ENCODE peak calls at places on chromosomes 4 and X, in five cellular contexts. One of them, this sample, is unnamed.
A peak's percentile ranks its signal among the peaks of the same experiment; 100 is the strongest.

GRCh38 chr4:17688011-17688441 is 73.6 kb downstream of the MED28 start:
- DNase-seq in left ventricle myocardium inferior: no peak
- DNase-seq in heart right ventricle: no peak
- DNase-seq in heart left ventricle: no peak
- DNase-seq in DND-41: no peak
- DNase-seq in this sample: no peak

GRCh38 chr4:71855944-71856343 is 72.1 kb upstream of the GC start:
- DNase-seq in left ventricle myocardium inferior: no peak
- DNase-seq in heart right ventricle: no peak
- DNase-seq in heart left ventricle: no peak
- DNase-seq in DND-41: no peak
- DNase-seq in this sample: no peak

GRCh38 chrX:104335765-104336164 is 81.0 kb upstream of the ESX1 start:
- DNase-seq in left ventricle myocardium inferior: no peak
- DNase-seq in heart right ventricle: no peak
- DNase-seq in heart left ventricle: no peak
- DNase-seq in DND-41: no peak
- DNase-seq in this sample: no peak

GRCh38 chrX:1026263-1027015 is 186.0 kb downstream of the CRLF2 start:
- DNase-seq in left ventricle myocardium inferior: no peak
- DNase-seq in heart right ventricle: no peak
- DNase-seq in heart left ventricle: no peak
- DNase-seq in DND-41: no peak
- DNase-seq in this sample: no peak

GRCh38 chr4:150938417-150938816 is 76.7 kb downstream of the LRBA start:
- DNase-seq in left ventricle myocardium inferior: no peak
- DNase-seq in heart right ventricle: no peak
- DNase-seq in heart left ventricle: no peak
- DNase-seq in DND-41: no peak
- DNase-seq in this sample: no peak

GRCh38 chr4:27048350-27049100 is 187.9 kb downstream of the STIM2 start:
- DNase-seq in left ventricle myocardium inferior: no peak
- DNase-seq in heart right ventricle: no peak
- DNase-seq in heart left ventricle: no peak
- DNase-seq in DND-41: no peak
- DNase-seq in this sample: no peak

GRCh38 chr4:158821228-158822009 is 52.6 kb downstream of the FNIP2 start:
- DNase-seq in left ventricle myocardium inferior: no peak
- DNase-seq in heart right ventricle: no peak
- DNase-seq in heart left ventricle: no peak
- DNase-seq in DND-41: no peak
- DNase-seq in this sample: no peak

GRCh38 chr4:180449395-180449956 is 1793.7 kb upstream of the TENM3 start:
- DNase-seq in left ventricle myocardium inferior: no peak
- DNase-seq in heart right ventricle: no peak
- DNase-seq in heart left ventricle: no peak
- DNase-seq in DND-41: peak; percentile 44
- DNase-seq in this sample: no peak

GRCh38 chr4:13844740-13845139 is 217.2 kb upstream of the BOD1L1 start:
- DNase-seq in left ventricle myocardium inferior: no peak
- DNase-seq in heart right ventricle: no peak
- DNase-seq in heart left ventricle: no peak
- DNase-seq in DND-41: no peak
- DNase-seq in this sample: no peak

GRCh38 chr4:24659241-24659961 is 75.0 kb upstream of the DHX15 start:
- DNase-seq in left ventricle myocardium inferior: no peak
- DNase-seq in heart right ventricle: no peak
- DNase-seq in heart left ventricle: no peak
- DNase-seq in DND-41: no peak
- DNase-seq in this sample: no peak

GRCh38 chr4:70938087-70938486 is 35.9 kb downstream of the MOB1B start:
- DNase-seq in left ventricle myocardium inferior: no peak
- DNase-seq in heart right ventricle: no peak
- DNase-seq in heart left ventricle: no peak
- DNase-seq in DND-41: no peak
- DNase-seq in this sample: no peak

GRCh38 chrX:49111846-49112245 is 11.7 kb downstream of the GPKOW start:
- DNase-seq in left ventricle myocardium inferior: no peak
- DNase-seq in heart right ventricle: no peak
- DNase-seq in heart left ventricle: no peak
- DNase-seq in DND-41: no peak
- DNase-seq in this sample: no peak

GRCh38 chr4:114782842-114783595 is 184.4 kb downstream of the UGT8 start:
- DNase-seq in left ventricle myocardium inferior: no peak
- DNase-seq in heart right ventricle: no peak
- DNase-seq in heart left ventricle: no peak
- DNase-seq in DND-41: no peak
- DNase-seq in this sample: no peak

GRCh38 chr4:114785570-114785969 is 187.0 kb downstream of the UGT8 start:
- DNase-seq in left ventricle myocardium inferior: no peak
- DNase-seq in heart right ventricle: no peak
- DNase-seq in heart left ventricle: no peak
- DNase-seq in DND-41: no peak
- DNase-seq in this sample: no peak

GRCh38 chr4:114780205-114780604 is 181.6 kb downstream of the UGT8 start:
- DNase-seq in left ventricle myocardium inferior: no peak
- DNase-seq in heart right ventricle: no peak
- DNase-seq in heart left ventricle: no peak
- DNase-seq in DND-41: no peak
- DNase-seq in this sample: no peak
- TF ChIP-seq CTCF in left ventricle myocardium inferior: no peak
- TF ChIP-seq CTCF in heart right ventricle: no peak
- TF ChIP-seq CTCF in heart left ventricle: peak; percentile 17
- TF ChIP-seq CTCF in DND-41: peak; percentile 18
- TF ChIP-seq CTCF in this sample: no peak

GRCh38 chr4:98423019-98423418 is 161.8 kb downstream of the RAP1GDS1 start:
- DNase-seq in left ventricle myocardium inferior: no peak
- DNase-seq in heart right ventricle: no peak
- DNase-seq in heart left ventricle: no peak
- DNase-seq in DND-41: no peak
- DNase-seq in this sample: no peak
- H3K27ac ChIP-seq in left ventricle myocardium inferior: no peak overlapping the region
- H3K27ac ChIP-seq in heart right ventricle: no peak overlapping the region
- H3K27ac ChIP-seq in heart left ventricle: no peak overlapping the region
- H3K27ac ChIP-seq in DND-41: no peak overlapping the region
- H3K27ac ChIP-seq in this sample: no peak overlapping the region

GRCh38 chrX:7109838-7110793 is 37.4 kb upstream of the STS start:
- DNase-seq in left ventricle myocardium inferior: no peak
- DNase-seq in heart right ventricle: no peak
- DNase-seq in heart left ventricle: no peak
- DNase-seq in DND-41: peak; percentile 79
- DNase-seq in this sample: no peak
- H3K4me3 ChIP-seq in left ventricle myocardium inferior: no peak overlapping the region
- H3K4me3 ChIP-seq in heart right ventricle: no peak overlapping the region
- H3K4me3 ChIP-seq in heart left ventricle: no peak overlapping the region
- H3K4me3 ChIP-seq in DND-41: peak overlapping the region; percentile 37
- H3K4me3 ChIP-seq in this sample: no peak overlapping the region

DNA sequence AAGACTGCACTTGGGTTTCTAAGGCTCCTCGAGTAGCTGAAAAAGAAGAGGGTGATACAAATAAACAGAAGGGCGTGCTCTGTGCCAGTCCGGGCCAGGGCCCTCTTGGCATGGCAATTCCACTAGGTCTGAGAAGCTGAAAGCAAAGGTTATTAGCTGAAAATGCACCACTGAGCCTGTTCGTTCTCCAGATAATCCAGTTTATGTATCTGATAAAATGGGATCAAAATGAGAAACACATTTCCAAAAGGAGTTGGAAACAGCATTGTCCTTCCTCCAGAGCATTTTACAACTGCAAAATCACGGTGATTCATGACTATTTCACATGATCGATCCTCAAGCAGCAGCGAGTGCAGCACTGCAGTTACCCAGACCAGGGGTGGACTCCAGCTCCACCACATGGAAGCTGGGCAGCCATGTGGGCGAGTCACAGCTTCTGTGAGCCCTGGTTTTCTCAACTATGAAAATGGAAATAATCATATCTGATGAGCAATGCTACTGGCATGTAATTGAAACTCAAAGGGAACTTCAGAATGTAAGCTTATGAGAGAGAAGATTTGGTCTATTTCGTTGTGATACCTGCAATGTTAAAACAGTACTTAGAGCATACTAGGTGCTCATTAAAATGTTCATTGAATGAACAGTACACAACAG is 78.7 kb upstream of the MSX1 start:
- DNase-seq in left ventricle myocardium inferior: no peak
- DNase-seq in heart right ventricle: no peak
- DNase-seq in heart left ventricle: no peak
- DNase-seq in DND-41: no peak
- DNase-seq in this sample: no peak
- TF ChIP-seq CTCF in left ventricle myocardium inferior: no peak
- TF ChIP-seq CTCF in heart right ventricle: no peak
- TF ChIP-seq CTCF in heart left ventricle: no peak
- TF ChIP-seq CTCF in DND-41: no peak
- TF ChIP-seq CTCF in this sample: no peak

GRCh38 chr4:6641971-6642320 is 1.5 kb downstream of the MRFAP1 start:
- DNase-seq in left ventricle myocardium inferior: no peak
- DNase-seq in heart right ventricle: no peak
- DNase-seq in heart left ventricle: no peak
- DNase-seq in DND-41: no peak
- DNase-seq in this sample: no peak
- H3K27ac ChIP-seq in left ventricle myocardium inferior: peak overlapping the region; percentile 96
- H3K27ac ChIP-seq in heart right ventricle: no peak overlapping the region
- H3K27ac ChIP-seq in heart left ventricle: peak overlapping the region; percentile 79
- H3K27ac ChIP-seq in DND-41: peak overlapping the region; percentile 95
- H3K27ac ChIP-seq in this sample: peak overlapping the region; percentile 94

GRCh38 chr4:107210450-107211239 is 174.5 kb upstream of the DKK2 start:
- DNase-seq in left ventricle myocardium inferior: no peak
- DNase-seq in heart right ventricle: no peak
- DNase-seq in heart left ventricle: no peak
- DNase-seq in DND-41: no peak
- DNase-seq in this sample: no peak
- H3K4me3 ChIP-seq in left ventricle myocardium inferior: peak overlapping the region; percentile 60
- H3K4me3 ChIP-seq in heart right ventricle: peak overlapping the region; percentile 51
- H3K4me3 ChIP-seq in heart left ventricle: peak overlapping the region; percentile 59
- H3K4me3 ChIP-seq in DND-41: no peak overlapping the region
- H3K4me3 ChIP-seq in this sample: peak overlapping the region; percentile 46